ENCODE peak calls at places on chromosomes 2 and 18, in seven cellular contexts. E, G, C, M, L, S and X are unnamed samples.

GRCh38 chr2:150729495-150729955 is 242.1 kb upstream of the RND3 start:
- DNase-seq in E (no peak), G (no peak), C (no peak), M (no peak), L (no peak), S (no peak), X (no peak)

GRCh38 chr2:75729861-75730260 is 19.1 kb upstream of the GCFC2 start:
- DNase-seq in E (no peak), G (no peak), C (no peak), M (no peak), L (no peak), S (no peak), X (no peak)

GRCh38 chr2:47112665-47113435 is 42.3 kb downstream of the STPG4 start:
- DNase-seq in E (no peak), G (no peak), C (no peak), M (no peak), L (no peak), S (no peak), X (no peak)

GRCh38 chr2:156322103-156322671 is 10.3 kb downstream of the NR4A2 start:
- DNase-seq in E (no peak), G (peak; percentile 52), C (no peak), M (no peak), L (peak; percentile 20), S (no peak), X (no peak)

GRCh38 chr2:19542796-19543195 is 184.4 kb upstream of the OSR1 start:
- DNase-seq in E (no peak), G (no peak), C (no peak), M (no peak), L (no peak), S (peak; percentile 44), X (no peak)

GRCh38 chr18:41371718-41372117 is 583.3 kb upstream of the PIK3C3 start:
- DNase-seq in E (no peak), G (no peak), C (no peak), M (no peak), L (no peak), S (no peak), X (no peak)

GRCh38 chr2:162382283-162382682 is 38.4 kb downstream of the GCA start:
- DNase-seq in E (no peak), G (no peak), C (no peak), M (no peak), L (no peak), S (no peak), X (no peak)

GRCh38 chr2:85269959-85270358 is 57.8 kb downstream of the TGOLN2 start:
- DNase-seq in E (no peak), G (no peak), C (no peak), M (no peak), L (no peak), S (no peak), X (no peak)

GRCh38 chr2:47964722-47965434 is 58.6 kb upstream of the FBXO11 start:
- DNase-seq in E (no peak), G (no peak), C (peak; percentile 6), M (no peak), L (no peak), S (no peak), X (no peak)

GRCh38 chr2:239727182-239727775 is 297.9 kb downstream of the NDUFA10 start:
- DNase-seq in E (no peak), G (peak; percentile 37), C (no peak), M (no peak), L (no peak), S (no peak), X (no peak)

GRCh38 chr2:203359450-203359849 is 31.3 kb downstream of the ABI2 start:
- DNase-seq in E (no peak), G (no peak), C (no peak), M (no peak), L (no peak), S (no peak), X (no peak)

GRCh38 chr2:173077506-173078177 is 2.0 kb downstream of the MAP3K20 start:
- DNase-seq in E (no peak), G (no peak), C (no peak), M (no peak), L (no peak), S (no peak), X (no peak)

GRCh38 chr2:105765415-105766299 is 20.9 kb downstream of the NCK2 start:
- DNase-seq in E (no peak), G (no peak), C (no peak), M (no peak), L (no peak), S (no peak), X (no peak)

GRCh38 chr18:78928076-78928475 is 51.5 kb upstream of the SALL3 start:
- DNase-seq in E (no peak), G (no peak), C (no peak), M (no peak), L (no peak), S (no peak), X (no peak)

GRCh38 chr2:16746329-16746728 is 80.7 kb upstream of the CYRIA start:
- DNase-seq in E (no peak), G (no peak), C (no peak), M (no peak), L (no peak), S (no peak), X (no peak)

GRCh38 chr2:218334531-218334930 is 22.1 kb upstream of the CATIP start:
- DNase-seq in E (no peak), G (no peak), C (no peak), M (no peak), L (no peak), S (no peak), X (no peak)

GRCh38 chr18:26307161-26307773 is 81.0 kb downstream of the TAF4B start:
- DNase-seq in E (no peak), G (no peak), C (peak; percentile 56), M (peak; percentile 47), L (peak; percentile 34), S (peak; percentile 39), X (no peak)

GRCh38 chr2:73203055-73203681 is 794 bp downstream of the NOTO start:
- DNase-seq in E (no peak), G (no peak), C (no peak), M (no peak), L (no peak), S (no peak), X (no peak)

GRCh38 chr2:46164581-46165301 is 132.5 kb upstream of the EPAS1 start:
- DNase-seq in E (peak; percentile 85), G (no peak), C (peak; percentile 26), M (peak; percentile 76), L (no peak), S (peak; percentile 85), X (no peak)

GRCh38 chr2:150630587-150631235 is 143.2 kb upstream of the RND3 start:
- DNase-seq in E (no peak), G (no peak), C (no peak), M (no peak), L (no peak), S (peak; percentile 77), X (no peak)

GRCh38 chr18:49072524-49072934 is 121.8 kb upstream of the SMAD7 start:
- DNase-seq in E (no peak), G (peak; percentile 50), C (no peak), M (no peak), L (no peak), S (no peak), X (no peak)

GRCh38 chr2:180720861-180721260 is 259.5 kb upstream of the UBE2E3 start:
- DNase-seq in E (no peak), G (no peak), C (no peak), M (no peak), L (no peak), S (no peak), X (no peak)

GRCh38 chr18:22504665-22505064 is 87.0 kb upstream of the CTAGE1 start:
- DNase-seq in E (no peak), G (no peak), C (no peak), M (no peak), L (no peak), S (peak; percentile 59), X (no peak)

GRCh38 chr18:13730486-13730885 is 4.0 kb downstream of the RNMT start:
- DNase-seq in E (no peak), G (no peak), C (no peak), M (no peak), L (no peak), S (no peak), X (no peak)

GRCh38 chr2:33670392-33670937 is 71.4 kb upstream of the FAM98A start:
- DNase-seq in E (no peak), G (no peak), C (no peak), M (no peak), L (no peak), S (no peak), X (no peak)
- TF ChIP-seq CTCF in E (no peak), G (no peak), C (no peak), M (no peak), L (no peak), S (no peak), X (no peak)

GRCh38 chr2:35067420-35067819 is 1288.2 kb upstream of the CRIM1 start:
- DNase-seq in E (no peak), G (no peak), C (no peak), M (no peak), L (no peak), S (no peak), X (no peak)
- TF ChIP-seq CTCF in E (no peak), G (no peak), C (no peak), M (no peak), L (no peak), S (no peak), X (no peak)

GRCh38 chr2:171910494-171910893 is 11.8 kb upstream of the HAT1 start:
- DNase-seq in E (no peak), G (no peak), C (no peak), M (no peak), L (no peak), S (no peak), X (no peak)

GRCh38 chr2:171919453-171919852 is 2.8 kb upstream of the HAT1 start:
- DNase-seq in E (no peak), G (no peak), C (no peak), M (no peak), L (no peak), S (no peak), X (no peak)

GRCh38 chr2:171908235-171908634 is 14.0 kb upstream of the HAT1 start:
- DNase-seq in E (no peak), G (no peak), C (no peak), M (no peak), L (no peak), S (no peak), X (no peak)

GRCh38 chr2:171909261-171909660 is 13.0 kb upstream of the HAT1 start:
- DNase-seq in E (no peak), G (no peak), C (no peak), M (no peak), L (no peak), S (no peak), X (no peak)

GRCh38 chr2:171913517-171913916 is 8.7 kb upstream of the HAT1 start:
- DNase-seq in E (no peak), G (no peak), C (no peak), M (no peak), L (no peak), S (no peak), X (no peak)
- TF ChIP-seq CTCF in E (no peak), G (no peak), C (no peak), M (no peak), L (no peak), S (no peak), X (no peak)

DNA sequence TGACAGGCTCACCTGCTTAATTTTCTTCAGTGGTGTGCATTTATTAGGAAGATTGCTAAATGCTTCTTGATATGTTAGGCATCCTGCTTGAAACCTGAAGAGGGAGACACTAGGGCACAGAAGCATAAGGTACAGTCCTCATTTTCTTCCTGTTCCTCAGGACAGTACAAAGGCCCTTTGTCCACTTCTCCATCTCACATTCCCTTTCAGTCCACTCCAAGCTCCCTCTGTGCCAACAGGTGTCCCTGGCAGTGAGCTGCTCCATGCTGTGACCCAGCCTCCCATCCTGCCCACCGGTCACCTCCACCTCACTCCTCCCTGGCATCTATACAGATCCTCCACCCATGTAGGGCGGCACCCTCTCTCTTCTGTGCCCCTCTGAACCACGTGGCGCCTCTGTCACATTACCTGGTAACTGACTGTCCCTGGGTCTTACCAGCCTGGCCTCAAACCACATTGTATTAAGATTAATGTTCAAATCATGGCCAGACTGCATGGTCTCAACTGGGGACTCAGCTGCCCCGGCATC is 162.8 kb downstream of the VAPA start:
- DNase-seq in E (no peak), G (no peak), C (peak; percentile 39), M (no peak), L (no peak), S (no peak), X (no peak)
- TF ChIP-seq CTCF in E (no peak), G (no peak), C (no peak), M (no peak), L (no peak), S (no peak), X (no peak)